ENCODE peak calls at places on chromosomes 4 and X, in five cellular contexts. A, G, I, L and B are unnamed samples.

GRCh38 chrX:44915361-44915868 is 42.4 kb downstream of the KDM6A start:
- DNase-seq in A (no peak), I (no peak), G (peak; percentile 41), L (no peak), B (no peak)

GRCh38 chr4:81211956-81212355 is 3.1 kb downstream of the PRKG2 start:
- DNase-seq in L (no peak), I (no peak), A (no peak), G (no peak), B (no peak)

GRCh38 chr4:15077969-15078368 is 75.7 kb downstream of the CPEB2 start:
- DNase-seq in I (no peak), A (no peak), G (peak; percentile 6), L (no peak), B (no peak)

GRCh38 chrX:65196758-65197371 is 220.6 kb upstream of the ZC4H2 start:
- DNase-seq in G (peak; percentile 2), A (no peak), L (no peak), I (peak; percentile 10), B (no peak)

GRCh38 chr4:7427326-7428260 is 7.1 kb downstream of the PSAPL1 start:
- DNase-seq in I (no peak), A (no peak), L (no peak), G (no peak), B (no peak)

GRCh38 chr4:84920591-84920990 is 45.9 kb downstream of the WDFY3 start:
- DNase-seq in L (no peak), I (no peak), G (peak; percentile 60), A (no peak), B (no peak)

GRCh38 chrX:87572911-87573310 is 55.3 kb downstream of the KLHL4 start:
- DNase-seq in L (no peak), A (no peak), I (no peak), G (no peak), B (no peak)

GRCh38 chrX:48597353-48598264 is at the start of gene WDR13:
- DNase-seq in G (peak; percentile 94), L (peak; percentile 92), A (peak; percentile 89), I (peak; percentile 84), B (peak; percentile 80)

GRCh38 chrX:806586-806985 is 176.0 kb downstream of the SHOX start:
- DNase-seq in G (no peak), A (no peak), I (no peak), L (no peak), B (no peak)

GRCh38 chrX:79524642-79525041 is 157.5 kb upstream of the ITM2A start:
- DNase-seq in A (no peak), L (no peak), I (no peak), G (no peak), B (no peak)

GRCh38 chrX:40418413-40419195 is 162.2 kb upstream of the ATP6AP2 start:
- DNase-seq in I (no peak), G (no peak), A (no peak), L (no peak), B (peak; percentile 65)

GRCh38 chr4:5753766-5754528 is 42.9 kb downstream of the EVC start:
- DNase-seq in I (no peak), G (peak; percentile 88), A (no peak), L (no peak), B (no peak)

GRCh38 chrX:77505227-77505626 is 58.0 kb downstream of the FGF16 start:
- DNase-seq in G (no peak), I (no peak), A (no peak), L (no peak), B (no peak)

GRCh38 chr4:139682309-139683210 is 16.9 kb downstream of the MGST2 start:
- DNase-seq in G (no peak), A (no peak), L (no peak), I (no peak), B (no peak)

GRCh38 chr4:149690726-149691125 is 124.9 kb downstream of the IQCM start:
- DNase-seq in A (no peak), G (no peak), I (no peak), L (no peak), B (no peak)

GRCh38 chr4:113961322-113961698 is 18.1 kb downstream of the ARSJ start:
- DNase-seq in A (peak; percentile 8), L (peak; percentile 9), G (peak; percentile 37), I (no peak), B (peak; percentile 50)

GRCh38 chr4:36235306-36235705 is 9.0 kb downstream of the ARAP2 start:
- DNase-seq in I (no peak), L (no peak), G (no peak), A (no peak), B (no peak)

GRCh38 chrX:114952696-114953095 is 64.7 kb downstream of the IL13RA2 start:
- DNase-seq in I (no peak), G (no peak), L (no peak), A (no peak), B (no peak)

GRCh38 chr4:26281876-26282275 is 38.9 kb upstream of the RBPJ start:
- DNase-seq in L (no peak), G (no peak), I (no peak), A (no peak), B (no peak)

GRCh38 chr4:184757810-184758209 is 23.9 kb upstream of the CENPU start:
- DNase-seq in G (no peak), A (no peak), L (no peak), I (no peak), B (no peak)

GRCh38 chrX:31449975-31450374 is 378.1 kb upstream of the FTHL17 start:
- DNase-seq in L (no peak), A (no peak), I (no peak), G (no peak), B (no peak)

GRCh38 chr4:4872148-4872903 is 12.9 kb downstream of the MSX1 start:
- DNase-seq in A (no peak), L (no peak), G (no peak), I (no peak), B (no peak)

GRCh38 chr4:177005801-177006230 is 213.1 kb upstream of the VEGFC start:
- DNase-seq in I (no peak), G (peak; percentile 99), L (no peak), A (no peak), B (no peak)

GRCh38 chrX:38175140-38175539 is 45.5 kb downstream of the SRPX start:
- DNase-seq in I (no peak), A (peak; percentile 56), L (peak; percentile 42), G (no peak), B (peak; percentile 29)

GRCh38 chr4:119628281-119629141 is at the start of gene PDE5A:
- DNase-seq in G (peak; percentile 54), L (peak; percentile 83), I (peak; percentile 66), A (peak; percentile 68), B (peak; percentile 36)

GRCh38 chr4:138241281-138242075 is 671 bp downstream of the SLC7A11 start:
- DNase-seq in I (no peak), L (no peak), A (no peak), G (peak; percentile 30), B (no peak)

GRCh38 chrX:51779306-51779705 is 36.1 kb downstream of the GSPT2 start:
- DNase-seq in A (no peak), L (no peak), I (no peak), G (no peak), B (no peak)

GRCh38 chrX:110317079-110317819 is 636 bp downstream of the AMMECR1 start:
- DNase-seq in G (no peak), L (no peak), A (peak; percentile 8), I (no peak), B (no peak)

GRCh38 chr4:72974694-72975487 is 94.6 kb downstream of the COX18 start:
- DNase-seq in G (no peak), A (peak; percentile 15), I (no peak), L (no peak), B (no peak)

GRCh38 chr4:30744386-30744785 is 24.2 kb downstream of the PCDH7 start:
- DNase-seq in G (no peak), A (no peak), L (no peak), I (no peak), B (no peak)

GRCh38 chr4:75630932-75631320 is 598 bp upstream of the CDKL2 start:
- DNase-seq in L (no peak), G (no peak), I (no peak), A (no peak), B (no peak)

GRCh38 chrX:51361251-51361650 is 28.6 kb downstream of the NUDT10 start:
- DNase-seq in A (no peak), G (no peak), I (no peak), L (no peak), B (no peak)

GRCh38 chr4:68569466-68570121 is 6.5 kb downstream of the UGT2B17 start:
- DNase-seq in L (no peak), I (no peak), A (no peak), G (no peak), B (no peak)

GRCh38 chr4:102869569-102870227 is 906 bp downstream of the CISD2 start:
- DNase-seq in L (no peak), I (no peak), G (no peak), A (no peak), B (no peak)

GRCh38 chr4:15906024-15906443 is 32.5 kb downstream of the FGFBP1 start:
- DNase-seq in L (no peak), A (no peak), I (no peak), G (no peak), B (no peak)

GRCh38 chrX:23980063-23980462 is 46.9 kb downstream of the KLHL15 start:
- DNase-seq in I (no peak), L (no peak), A (no peak), G (no peak), B (no peak)

GRCh38 chr4:64766565-64766964 is 357.3 kb upstream of the TECRL start:
- DNase-seq in G (no peak), L (no peak), I (no peak), A (no peak), B (no peak)